ENCODE peak calls at places on chromosomes 4 and X, in ten cellular contexts. K, D, E, O, Q, N, I, U, J and V are unnamed samples.

GRCh38 chrX:112868586-112868985 is 28.0 kb upstream of the AMOT start:
- DNase-seq in K (no peak), D (no peak), E (no peak), O (no peak), Q (no peak), N (no peak), I (no peak), U (peak), J (no peak), V (no peak)

GRCh38 chr4:179893967-179894590 is 2349.1 kb upstream of the TENM3 start:
- DNase-seq in K (no peak), D (no peak), E (no peak), O (no peak), Q (no peak), N (no peak), I (no peak), U (no peak), J (no peak), V (no peak)

GRCh38 chr4:40070387-40070786 is 13.7 kb downstream of the N4BP2 start:
- DNase-seq in K (no peak), D (no peak), E (no peak), O (no peak), Q (no peak), N (no peak), I (no peak), U (no peak), J (no peak), V (no peak)

GRCh38 chrX:12673487-12673886 is 117.7 kb upstream of the PRPS2 start:
- DNase-seq in K (no peak), D (no peak), E (no peak), O (no peak), Q (no peak), N (no peak), I (no peak), U (no peak), J (no peak), V (no peak)

GRCh38 chrX:44474410-44474809 is 68.2 kb downstream of the FUNDC1 start:
- DNase-seq in K (no peak), D (peak), E (no peak), O (peak), Q (no peak), N (no peak), I (no peak), U (peak), J (no peak), V (no peak)

GRCh38 chrX:49000640-49001039 is 1.4 kb downstream of the GRIPAP1 start:
- DNase-seq in K (no peak), D (no peak), E (no peak), O (no peak), Q (no peak), N (no peak), I (no peak), U (no peak), J (no peak), V (no peak)

GRCh38 chr4:133866328-133866699 is 335.3 kb downstream of the PABPC4L start:
- DNase-seq in K (peak), D (peak), E (no peak), O (no peak), Q (no peak), N (no peak), I (no peak), U (no peak), J (no peak), V (no peak)

GRCh38 chr4:71338846-71339593 is at the start of gene SLC4A4:
- DNase-seq in K (peak), D (peak), E (peak), O (peak), Q (no peak), N (no peak), I (no peak), U (peak), J (peak), V (no peak)

GRCh38 chr4:8188085-8188484 is 11.0 kb upstream of the SH3TC1 start:
- DNase-seq in K (peak), D (no peak), E (no peak), O (no peak), Q (no peak), N (no peak), I (no peak), U (peak), J (no peak), V (no peak)

GRCh38 chr4:104457308-104457981 is 37.2 kb downstream of the CXXC4 start:
- DNase-seq in K (no peak), D (no peak), E (no peak), O (no peak), Q (no peak), N (no peak), I (no peak), U (no peak), J (no peak), V (no peak)

GRCh38 chr4:117417856-117418255 is 332.5 kb upstream of the TRAM1L1 start:
- DNase-seq in K (peak), D (no peak), E (no peak), O (no peak), Q (no peak), N (no peak), I (no peak), U (no peak), J (no peak), V (no peak)

GRCh38 chr4:73740353-73740778 is at the start of gene CXCL8:
- DNase-seq in K (peak), D (peak), E (no peak), O (peak), Q (no peak), N (peak), I (no peak), U (peak), J (no peak), V (peak)

GRCh38 chr4:175953960-175954521 is 111.6 kb upstream of the WDR17 start:
- DNase-seq in K (no peak), D (no peak), E (no peak), O (no peak), Q (peak), N (no peak), I (no peak), U (peak), J (no peak), V (no peak)

GRCh38 chr4:26032572-26033320 is 118.7 kb downstream of the SMIM20 start:
- DNase-seq in K (no peak), D (peak), E (no peak), O (peak), Q (no peak), N (no peak), I (no peak), U (no peak), J (peak), V (no peak)

GRCh38 chrX:10109695-10110094 is 47.1 kb upstream of the CLCN4 start:
- DNase-seq in K (no peak), D (no peak), E (no peak), O (no peak), Q (no peak), N (peak), I (no peak), U (no peak), J (no peak), V (no peak)

GRCh38 chr4:94841864-94842221 is 84.1 kb downstream of the BMPR1B start:
- DNase-seq in K (no peak), D (no peak), E (no peak), O (no peak), Q (no peak), N (no peak), I (no peak), U (no peak), J (no peak), V (no peak)

GRCh38 chrX:6363193-6363592 is 134.5 kb upstream of the NLGN4X start:
- DNase-seq in K (no peak), D (no peak), E (no peak), O (no peak), Q (no peak), N (no peak), I (no peak), U (no peak), J (no peak), V (no peak)

GRCh38 chr4:69518543-69519198 is 23.0 kb upstream of the UGT2B4 start:
- DNase-seq in K (no peak), D (peak), E (no peak), O (no peak), Q (no peak), N (no peak), I (no peak), U (no peak), J (no peak), V (no peak)

GRCh38 chr4:153228512-153229145 is 24.4 kb downstream of the TRIM2 start:
- DNase-seq in K (no peak), D (no peak), E (no peak), O (no peak), Q (no peak), N (no peak), I (no peak), U (no peak), J (no peak), V (no peak)

GRCh38 chrX:78708171-78708570 is 39.3 kb upstream of the LPAR4 start:
- DNase-seq in K (peak), D (peak), E (no peak), O (peak), Q (peak), N (peak), I (no peak), U (no peak), J (no peak), V (no peak)

GRCh38 chr4:70559924-70560323 is 32.1 kb upstream of the AMBN start:
- DNase-seq in K (no peak), D (peak), E (no peak), O (no peak), Q (no peak), N (no peak), I (no peak), U (no peak), J (no peak), V (no peak)